ENCODE peak calls at places on chromosomes 13 and 19, in eight cellular contexts. One of them, this sample, is unnamed.
A peak's percentile ranks its signal among the peaks of the same experiment; 100 is the strongest.

GRCh38 chr13:22877421-22877820 is 303.4 kb upstream of the SGCG start:
- DNase-seq in fibroblast of mammary gland: no peak
- DNase-seq in adrenal gland: no peak
- DNase-seq in stomach: no peak
- DNase-seq in CD8-positive, alpha-beta T cell: no peak
- DNase-seq in AG10803: no peak
- DNase-seq in dorsolateral prefrontal cortex: no peak
- DNase-seq in lower leg skin: no peak
- DNase-seq in this sample: no peak

GRCh38 chr13:32783067-32783466 is 196.8 kb downstream of the PDS5B start:
- DNase-seq in fibroblast of mammary gland: peak; percentile 40
- DNase-seq in adrenal gland: no peak
- DNase-seq in stomach: no peak
- DNase-seq in CD8-positive, alpha-beta T cell: no peak
- DNase-seq in AG10803: peak; percentile 42
- DNase-seq in dorsolateral prefrontal cortex: no peak
- DNase-seq in lower leg skin: no peak
- DNase-seq in this sample: peak; percentile 3

GRCh38 chr19:35216833-35217707 is 11.5 kb downstream of the FAM187B start:
- DNase-seq in fibroblast of mammary gland: no peak
- DNase-seq in adrenal gland: peak; percentile 37
- DNase-seq in stomach: peak; percentile 60
- DNase-seq in CD8-positive, alpha-beta T cell: no peak
- DNase-seq in AG10803: no peak
- DNase-seq in dorsolateral prefrontal cortex: no peak
- DNase-seq in lower leg skin: peak; percentile 79
- DNase-seq in this sample: no peak

GRCh38 chr13:69776937-69777336 is 330.7 kb upstream of the ATXN8OS start:
- DNase-seq in fibroblast of mammary gland: no peak
- DNase-seq in adrenal gland: no peak
- DNase-seq in stomach: no peak
- DNase-seq in CD8-positive, alpha-beta T cell: no peak
- DNase-seq in AG10803: no peak
- DNase-seq in dorsolateral prefrontal cortex: no peak
- DNase-seq in lower leg skin: no peak
- DNase-seq in this sample: no peak

GRCh38 chr13:41547253-41548000 is 90.1 kb downstream of the RGCC start:
- DNase-seq in fibroblast of mammary gland: no peak
- DNase-seq in adrenal gland: no peak
- DNase-seq in stomach: no peak
- DNase-seq in CD8-positive, alpha-beta T cell: no peak
- DNase-seq in AG10803: peak; percentile 40
- DNase-seq in dorsolateral prefrontal cortex: peak; percentile 96
- DNase-seq in lower leg skin: peak; percentile 89
- DNase-seq in this sample: peak; percentile 18

GRCh38 chr13:107258599-107259187 is 690.8 kb upstream of the ARGLU1 start:
- DNase-seq in fibroblast of mammary gland: peak; percentile 5
- DNase-seq in adrenal gland: no peak
- DNase-seq in stomach: no peak
- DNase-seq in CD8-positive, alpha-beta T cell: no peak
- DNase-seq in AG10803: no peak
- DNase-seq in dorsolateral prefrontal cortex: no peak
- DNase-seq in lower leg skin: no peak
- DNase-seq in this sample: no peak

GRCh38 chr13:110244096-110244830 is 62.7 kb downstream of the COL4A1 start:
- DNase-seq in fibroblast of mammary gland: peak; percentile 92
- DNase-seq in adrenal gland: no peak
- DNase-seq in stomach: no peak
- DNase-seq in CD8-positive, alpha-beta T cell: no peak
- DNase-seq in AG10803: peak; percentile 95
- DNase-seq in dorsolateral prefrontal cortex: no peak
- DNase-seq in lower leg skin: peak; percentile 45
- DNase-seq in this sample: peak; percentile 78

GRCh38 chr19:30001301-30001700 is 59.3 kb downstream of the URI1 start:
- DNase-seq in fibroblast of mammary gland: no peak
- DNase-seq in adrenal gland: no peak
- DNase-seq in stomach: no peak
- DNase-seq in CD8-positive, alpha-beta T cell: no peak
- DNase-seq in AG10803: no peak
- DNase-seq in dorsolateral prefrontal cortex: no peak
- DNase-seq in lower leg skin: no peak
- DNase-seq in this sample: no peak

GRCh38 chr19:18809149-18809978 is 18.3 kb upstream of the COMP start:
- DNase-seq in fibroblast of mammary gland: peak; percentile 89
- DNase-seq in adrenal gland: peak; percentile 68
- DNase-seq in stomach: peak; percentile 38
- DNase-seq in CD8-positive, alpha-beta T cell: no peak
- DNase-seq in AG10803: peak; percentile 96
- DNase-seq in dorsolateral prefrontal cortex: no peak
- DNase-seq in lower leg skin: peak; percentile 95
- DNase-seq in this sample: peak; percentile 82

GRCh38 chr13:75181906-75182305 is 300.1 kb downstream of the TBC1D4 start:
- DNase-seq in fibroblast of mammary gland: peak; percentile 37
- DNase-seq in adrenal gland: no peak
- DNase-seq in stomach: no peak
- DNase-seq in CD8-positive, alpha-beta T cell: no peak
- DNase-seq in AG10803: peak; percentile 23
- DNase-seq in dorsolateral prefrontal cortex: no peak
- DNase-seq in lower leg skin: no peak
- DNase-seq in this sample: peak; percentile 31

GRCh38 chr19:55284405-55285058 is 735 bp downstream of the BRSK1 start:
- DNase-seq in fibroblast of mammary gland: no peak
- DNase-seq in adrenal gland: no peak
- DNase-seq in stomach: no peak
- DNase-seq in CD8-positive, alpha-beta T cell: no peak
- DNase-seq in AG10803: no peak
- DNase-seq in dorsolateral prefrontal cortex: no peak
- DNase-seq in lower leg skin: no peak
- DNase-seq in this sample: no peak

GRCh38 chr13:65292488-65292901 is 1937.6 kb downstream of the PCDH9 start:
- DNase-seq in fibroblast of mammary gland: peak; percentile 3
- DNase-seq in adrenal gland: peak; percentile 20
- DNase-seq in stomach: no peak
- DNase-seq in CD8-positive, alpha-beta T cell: no peak
- DNase-seq in AG10803: peak; percentile 16
- DNase-seq in dorsolateral prefrontal cortex: peak; percentile 58
- DNase-seq in lower leg skin: no peak
- DNase-seq in this sample: peak; percentile 16

GRCh38 chr13:74005320-74006154 is 128.7 kb downstream of the KLF12 start:
- DNase-seq in fibroblast of mammary gland: no peak
- DNase-seq in adrenal gland: no peak
- DNase-seq in stomach: no peak
- DNase-seq in CD8-positive, alpha-beta T cell: no peak
- DNase-seq in AG10803: no peak
- DNase-seq in dorsolateral prefrontal cortex: no peak
- DNase-seq in lower leg skin: no peak
- DNase-seq in this sample: no peak

GRCh38 chr13:66994097-66994496 is 236.0 kb downstream of the PCDH9 start:
- DNase-seq in fibroblast of mammary gland: peak; percentile 50
- DNase-seq in adrenal gland: peak; percentile 78
- DNase-seq in stomach: peak; percentile 61
- DNase-seq in CD8-positive, alpha-beta T cell: no peak
- DNase-seq in AG10803: peak; percentile 60
- DNase-seq in dorsolateral prefrontal cortex: peak; percentile 79
- DNase-seq in lower leg skin: peak; percentile 88
- DNase-seq in this sample: no peak

GRCh38 chr13:97849305-97849704 is 104.2 kb upstream of the IPO5 start:
- DNase-seq in fibroblast of mammary gland: peak; percentile 26
- DNase-seq in adrenal gland: no peak
- DNase-seq in stomach: no peak
- DNase-seq in CD8-positive, alpha-beta T cell: no peak
- DNase-seq in AG10803: peak; percentile 17
- DNase-seq in dorsolateral prefrontal cortex: no peak
- DNase-seq in lower leg skin: no peak
- DNase-seq in this sample: no peak

GRCh38 chr19:964761-965694 is 19.1 kb upstream of the WDR18 start:
- DNase-seq in fibroblast of mammary gland: peak; percentile 47
- DNase-seq in adrenal gland: no peak
- DNase-seq in stomach: no peak
- DNase-seq in CD8-positive, alpha-beta T cell: no peak
- DNase-seq in AG10803: peak; percentile 22
- DNase-seq in dorsolateral prefrontal cortex: no peak
- DNase-seq in lower leg skin: no peak
- DNase-seq in this sample: no peak

GRCh38 chr19:32567486-32567885 is 13.5 kb upstream of the PDCD5 start:
- DNase-seq in fibroblast of mammary gland: no peak
- DNase-seq in adrenal gland: no peak
- DNase-seq in stomach: no peak
- DNase-seq in CD8-positive, alpha-beta T cell: no peak
- DNase-seq in AG10803: no peak
- DNase-seq in dorsolateral prefrontal cortex: no peak
- DNase-seq in lower leg skin: peak; percentile 67
- DNase-seq in this sample: no peak

DNA sequence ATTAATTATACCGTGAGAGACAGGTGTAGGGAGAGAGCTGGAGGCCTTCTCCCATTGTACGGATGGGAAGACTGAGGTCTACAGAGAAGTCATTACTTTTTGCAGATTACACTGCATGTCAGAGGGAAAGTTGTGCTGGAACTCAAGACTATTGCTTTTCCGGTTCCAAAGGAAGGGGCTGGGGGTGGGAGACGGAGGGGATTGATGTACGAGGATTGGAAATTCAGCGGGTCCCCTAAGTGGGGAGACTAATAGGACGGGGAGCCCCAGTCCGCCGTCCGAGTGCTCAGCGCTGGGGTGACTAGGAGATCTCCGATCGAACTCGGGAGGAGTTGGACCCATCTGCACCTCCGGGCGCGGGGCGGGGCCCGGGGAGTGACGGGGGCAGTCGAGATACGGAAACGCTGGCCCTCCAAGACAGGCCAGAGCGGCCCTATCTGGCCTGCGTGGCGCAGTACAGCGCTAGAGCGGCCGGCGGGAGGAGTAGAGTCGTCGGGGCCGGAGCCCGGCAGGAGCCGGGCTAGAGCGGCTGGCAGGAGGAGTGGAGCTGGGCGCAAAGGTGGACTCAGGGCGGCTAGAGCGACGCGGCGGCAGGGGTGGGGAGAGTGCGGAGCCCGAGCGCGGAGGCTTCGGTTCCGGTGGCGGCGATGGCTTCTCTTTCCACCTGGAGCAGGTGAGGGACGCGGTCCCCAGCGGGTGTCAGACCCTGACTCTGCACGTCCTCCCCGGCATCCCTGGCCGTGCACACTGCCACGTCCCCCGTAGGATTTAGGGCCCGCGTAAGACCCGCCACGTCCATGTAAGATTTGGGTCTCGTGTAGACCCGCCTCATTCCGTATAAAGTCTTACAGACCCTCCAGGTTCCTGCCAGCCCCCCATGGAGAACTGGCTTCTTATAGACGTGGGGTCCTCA is 1.1 kb downstream of the ARHGEF1 start:
- DNase-seq in fibroblast of mammary gland: peak; percentile 94
- DNase-seq in adrenal gland: peak; percentile 94
- DNase-seq in stomach: peak; percentile 97
- DNase-seq in CD8-positive, alpha-beta T cell: peak; percentile 84
- DNase-seq in AG10803: peak; percentile 97
- DNase-seq in dorsolateral prefrontal cortex: peak; percentile 97
- DNase-seq in lower leg skin: peak; percentile 98
- DNase-seq in this sample: peak; percentile 88
- TF ChIP-seq CTCF in fibroblast of mammary gland: no peak
- TF ChIP-seq CTCF in adrenal gland: no peak
- TF ChIP-seq CTCF in stomach: no peak
- TF ChIP-seq CTCF in CD8-positive, alpha-beta T cell: no peak
- TF ChIP-seq CTCF in AG10803: peak; percentile 16
- TF ChIP-seq CTCF in dorsolateral prefrontal cortex: peak; percentile 38
- TF ChIP-seq CTCF in lower leg skin: no peak
- TF ChIP-seq CTCF in this sample: no peak

GRCh38 chr19:38563475-38563874 is 54.3 kb downstream of the MAP4K1 start:
- DNase-seq in fibroblast of mammary gland: no peak
- DNase-seq in adrenal gland: no peak
- DNase-seq in stomach: no peak
- DNase-seq in CD8-positive, alpha-beta T cell: no peak
- DNase-seq in AG10803: no peak
- DNase-seq in dorsolateral prefrontal cortex: no peak
- DNase-seq in lower leg skin: no peak
- DNase-seq in this sample: no peak
- H3K4me3 ChIP-seq in fibroblast of mammary gland: no peak overlapping the region
- H3K4me3 ChIP-seq in adrenal gland: no peak overlapping the region
- H3K4me3 ChIP-seq in stomach: no peak overlapping the region
- H3K4me3 ChIP-seq in CD8-positive, alpha-beta T cell: no peak overlapping the region
- H3K4me3 ChIP-seq in AG10803: no peak overlapping the region
- H3K4me3 ChIP-seq in dorsolateral prefrontal cortex: no peak overlapping the region
- H3K4me3 ChIP-seq in lower leg skin: no peak overlapping the region
- H3K4me3 ChIP-seq in this sample: no peak overlapping the region

DNA sequence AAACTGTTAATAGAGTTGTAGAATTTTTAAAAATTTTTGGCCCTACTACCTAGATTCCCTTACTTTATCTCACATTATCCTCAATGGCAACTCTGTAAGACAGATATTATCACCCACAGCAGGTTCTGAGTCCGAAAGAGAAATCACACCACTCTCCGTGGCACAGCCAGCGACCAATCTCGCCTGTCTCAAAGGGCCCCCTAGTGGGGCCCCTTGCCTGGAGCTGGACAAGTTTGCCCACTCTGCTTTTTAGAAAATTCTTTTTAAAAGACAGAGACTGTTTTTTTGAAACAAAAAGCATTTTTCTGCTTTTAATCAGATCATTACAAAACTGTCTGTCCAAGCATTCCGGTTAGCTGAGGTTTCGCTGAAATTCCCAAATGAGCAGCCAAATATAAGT is 21.7 kb downstream of the PHF11 start:
- DNase-seq in fibroblast of mammary gland: peak; percentile 34
- DNase-seq in adrenal gland: no peak
- DNase-seq in stomach: no peak
- DNase-seq in CD8-positive, alpha-beta T cell: no peak
- DNase-seq in AG10803: peak; percentile 26
- DNase-seq in dorsolateral prefrontal cortex: no peak
- DNase-seq in lower leg skin: no peak
- DNase-seq in this sample: no peak
- TF ChIP-seq CTCF in fibroblast of mammary gland: peak; percentile 35
- TF ChIP-seq CTCF in adrenal gland: no peak
- TF ChIP-seq CTCF in stomach: no peak
- TF ChIP-seq CTCF in CD8-positive, alpha-beta T cell: peak; percentile 26
- TF ChIP-seq CTCF in AG10803: peak; percentile 54
- TF ChIP-seq CTCF in dorsolateral prefrontal cortex: peak; percentile 40
- TF ChIP-seq CTCF in lower leg skin: no peak
- TF ChIP-seq CTCF in this sample: peak; percentile 64

DNA sequence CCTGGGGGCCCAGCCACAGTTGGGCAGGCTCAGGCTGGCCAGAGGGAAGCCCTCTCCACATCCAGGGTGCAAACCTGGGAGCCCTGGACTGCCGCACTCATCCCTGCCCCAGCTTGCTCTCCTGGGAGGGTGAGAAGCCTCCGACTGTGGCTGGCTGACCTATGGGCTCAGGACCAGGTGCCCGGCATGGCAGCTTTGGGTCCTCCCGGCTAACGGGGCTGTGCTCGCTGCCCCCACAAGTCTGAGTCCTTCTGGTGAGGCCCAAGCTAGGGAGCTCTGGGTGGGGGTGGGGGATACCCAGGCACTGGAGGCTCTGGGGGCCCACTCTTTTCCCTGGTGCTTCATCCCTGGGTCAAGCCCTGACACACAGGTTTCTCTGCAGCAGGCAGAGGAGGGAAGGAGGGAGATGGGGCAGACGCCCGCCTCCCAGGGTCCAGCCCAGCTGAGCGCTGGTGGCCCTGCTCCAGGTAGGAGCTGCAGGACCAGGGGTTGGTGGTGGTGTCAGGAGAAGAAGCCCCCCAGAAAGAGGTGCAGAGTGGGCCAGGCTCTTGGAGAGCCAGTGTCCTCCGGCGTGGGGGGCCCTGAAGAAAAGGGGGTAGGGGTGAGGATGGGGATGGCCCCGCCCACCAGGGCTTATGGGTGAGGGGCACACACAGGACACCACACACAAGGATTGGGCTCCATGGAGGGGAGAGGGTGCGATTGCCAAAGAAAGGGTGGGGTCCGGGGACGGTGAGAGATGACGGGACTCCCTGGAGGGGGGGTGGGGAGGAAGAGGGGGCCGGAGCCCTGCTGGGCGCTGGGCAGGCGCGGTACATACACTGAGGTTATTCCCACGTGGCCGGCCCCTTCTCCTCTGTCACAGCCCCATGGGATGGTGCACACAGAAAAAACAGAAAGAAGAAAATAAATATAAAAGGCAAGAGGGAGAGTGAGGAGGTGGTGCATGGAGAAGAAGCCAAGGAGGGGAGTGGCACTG is 59.9 kb downstream of the IER2 start:
- DNase-seq in fibroblast of mammary gland: no peak
- DNase-seq in adrenal gland: no peak
- DNase-seq in stomach: no peak
- DNase-seq in CD8-positive, alpha-beta T cell: no peak
- DNase-seq in AG10803: no peak
- DNase-seq in dorsolateral prefrontal cortex: no peak
- DNase-seq in lower leg skin: no peak
- DNase-seq in this sample: no peak
- H3K4me3 ChIP-seq in fibroblast of mammary gland: no peak overlapping the region
- H3K4me3 ChIP-seq in adrenal gland: no peak overlapping the region
- H3K4me3 ChIP-seq in stomach: no peak overlapping the region
- H3K4me3 ChIP-seq in CD8-positive, alpha-beta T cell: no peak overlapping the region
- H3K4me3 ChIP-seq in AG10803: no peak overlapping the region
- H3K4me3 ChIP-seq in dorsolateral prefrontal cortex: no peak overlapping the region
- H3K4me3 ChIP-seq in lower leg skin: no peak overlapping the region
- H3K4me3 ChIP-seq in this sample: no peak overlapping the region